ENCODE peak calls at places on chromosomes 13 and 19, in six cellular contexts. A, B, W, R, F and H are unnamed samples.
A peak's percentile ranks its signal among the peaks of the same experiment; 100 is the strongest.

GRCh38 chr13:53357582-53357981 is 329.0 kb downstream of the OLFM4 start:
- DNase-seq in A (no peak), B (no peak), W (no peak), R (no peak), F (no peak), H (no peak)

GRCh38 chr13:28248080-28248479 is 109.7 kb downstream of the PAN3 start:
- DNase-seq in A (no peak), B (no peak), W (no peak), R (no peak), F (no peak), H (no peak)

GRCh38 chr13:95155093-95155492 is 146.2 kb downstream of the ABCC4 start:
- DNase-seq in A (no peak), B (no peak), W (no peak), R (no peak), F (no peak), H (no peak)

GRCh38 chr13:24618219-24618955 is 61.8 kb upstream of the ATP12A start:
- DNase-seq in A (peak; percentile 73), B (peak; percentile 31), W (no peak), R (no peak), F (no peak), H (no peak)

GRCh38 chr19:43311706-43312105 is 41.8 kb upstream of the CD177 start:
- DNase-seq in A (no peak), B (no peak), W (no peak), R (no peak), F (no peak), H (no peak)

GRCh38 chr19:16508546-16508945 is 12.4 kb downstream of the C19orf44 start:
- DNase-seq in A (no peak), B (no peak), W (no peak), R (no peak), F (no peak), H (no peak)

GRCh38 chr13:77811981-77812380 is 106.7 kb downstream of the EDNRB start:
- DNase-seq in A (no peak), B (no peak), W (no peak), R (no peak), F (no peak), H (no peak)

GRCh38 chr13:72745260-72745659 is 17.5 kb downstream of the BORA start:
- DNase-seq in A (no peak), B (no peak), W (no peak), R (no peak), F (no peak), H (no peak)

GRCh38 chr13:49305824-49306425 is 58.2 kb downstream of the CDADC1 start:
- DNase-seq in A (no peak), B (no peak), W (no peak), R (no peak), F (peak; percentile 84), H (peak; percentile 37)

GRCh38 chr19:52335768-52336116 is 301 bp upstream of the ZNF610 start:
- DNase-seq in A (no peak), B (no peak), W (no peak), R (no peak), F (no peak), H (no peak)

GRCh38 chr19:871446-872265 is 12.2 kb downstream of the CFD start:
- DNase-seq in A (peak; percentile 23), B (no peak), W (no peak), R (peak; percentile 89), F (no peak), H (peak; percentile 87)

GRCh38 chr13:97359181-97360057 is 74.5 kb upstream of the RAP2A start:
- DNase-seq in A (peak; percentile 28), B (no peak), W (no peak), R (peak; percentile 88), F (no peak), H (peak; percentile 47)

GRCh38 chr13:111901301-111901905 is 165.5 kb upstream of the SOX1 start:
- DNase-seq in A (no peak), B (no peak), W (no peak), R (no peak), F (peak; percentile 69), H (peak; percentile 36)

GRCh38 chr19:13748169-13748884 is 16.0 kb upstream of the MRI1 start:
- DNase-seq in A (peak; percentile 25), B (no peak), W (no peak), R (peak; percentile 43), F (no peak), H (peak; percentile 58)

GRCh38 chr13:33078268-33078667 is 62.0 kb downstream of the KL start:
- DNase-seq in A (no peak), B (no peak), W (no peak), R (no peak), F (no peak), H (no peak)

GRCh38 chr13:75761373-75761772 is 125.2 kb downstream of the LMO7 start:
- DNase-seq in A (peak; percentile 15), B (no peak), W (no peak), R (no peak), F (no peak), H (no peak)

GRCh38 chr13:91360246-91360751 is 12.8 kb downstream of the MIR17HG start:
- DNase-seq in A (no peak), B (no peak), W (no peak), R (no peak), F (no peak), H (no peak)

GRCh38 chr13:42101821-42102580 is 53.6 kb downstream of the DGKH start:
- DNase-seq in A (no peak), B (no peak), W (no peak), R (no peak), F (no peak), H (no peak)

GRCh38 chr13:95139186-95139585 is 162.1 kb downstream of the ABCC4 start:
- DNase-seq in A (no peak), B (no peak), W (no peak), R (no peak), F (no peak), H (no peak)

GRCh38 chr19:12782174-12782423 is 6.7 kb upstream of the HOOK2 start:
- DNase-seq in A (no peak), B (no peak), W (no peak), R (no peak), F (no peak), H (no peak)

GRCh38 chr19:8680676-8681344 is 17.8 kb downstream of the ACTL9 start:
- DNase-seq in A (no peak), B (no peak), W (no peak), R (no peak), F (no peak), H (no peak)

GRCh38 chr19:6061420-6062130 is 48.7 kb downstream of the RFX2 start:
- DNase-seq in A (no peak), B (no peak), W (no peak), R (no peak), F (peak; percentile 86), H (peak; percentile 26)

GRCh38 chr19:23482829-23483228 is 87.6 kb upstream of the ZNF91 start:
- DNase-seq in A (no peak), B (no peak), W (no peak), R (no peak), F (no peak), H (no peak)

GRCh38 chr13:69566104-69566716 is 541.4 kb upstream of the ATXN8OS start:
- DNase-seq in A (no peak), B (no peak), W (no peak), R (no peak), F (no peak), H (no peak)